ENCODE peak calls at places on chromosomes 5 and 9, in six cellular contexts. One of them, this sample, is unnamed.

GRCh38 chr5:86929123-86929766 is 311.5 kb downstream of the COX7C start:
- DNase-seq in psoas muscle: no peak
- DNase-seq in effector memory CD4-positive, alpha-beta T cell: no peak
- DNase-seq in NB4: no peak
- DNase-seq in HFF-Myc: no peak
- DNase-seq in lung: no peak
- DNase-seq in this sample: no peak

GRCh38 chr9:93600504-93600903 is 24.1 kb downstream of the PHF2 start:
- DNase-seq in effector memory CD4-positive, alpha-beta T cell: no peak
- DNase-seq in psoas muscle: no peak
- DNase-seq in NB4: peak
- DNase-seq in HFF-Myc: no peak
- DNase-seq in lung: peak
- DNase-seq in this sample: peak

GRCh38 chr5:111453747-111454146 is 58.6 kb downstream of the STARD4 start:
- DNase-seq in effector memory CD4-positive, alpha-beta T cell: no peak
- DNase-seq in NB4: no peak
- DNase-seq in lung: no peak
- DNase-seq in psoas muscle: no peak
- DNase-seq in HFF-Myc: no peak
- DNase-seq in this sample: no peak

GRCh38 chr9:115939065-115939765 is 214.4 kb upstream of the PAPPA start:
- DNase-seq in psoas muscle: no peak
- DNase-seq in NB4: no peak
- DNase-seq in effector memory CD4-positive, alpha-beta T cell: no peak
- DNase-seq in HFF-Myc: no peak
- DNase-seq in lung: no peak
- DNase-seq in this sample: no peak

GRCh38 chr9:131013771-131014676 is 5.0 kb downstream of the LAMC3 start:
- DNase-seq in NB4: no peak
- DNase-seq in lung: no peak
- DNase-seq in HFF-Myc: no peak
- DNase-seq in effector memory CD4-positive, alpha-beta T cell: no peak
- DNase-seq in psoas muscle: no peak
- DNase-seq in this sample: no peak

GRCh38 chr9:91207481-91207888 is 154.2 kb downstream of the AUH start:
- DNase-seq in psoas muscle: no peak
- DNase-seq in lung: no peak
- DNase-seq in effector memory CD4-positive, alpha-beta T cell: no peak
- DNase-seq in HFF-Myc: no peak
- DNase-seq in NB4: peak
- DNase-seq in this sample: peak

GRCh38 chr5:148653271-148653839 is 972 bp downstream of the HTR4 start:
- DNase-seq in NB4: no peak
- DNase-seq in HFF-Myc: no peak
- DNase-seq in effector memory CD4-positive, alpha-beta T cell: no peak
- DNase-seq in lung: no peak
- DNase-seq in psoas muscle: no peak
- DNase-seq in this sample: no peak

GRCh38 chr5:154962494-154962893 is 21.6 kb downstream of the MRPL22 start:
- DNase-seq in effector memory CD4-positive, alpha-beta T cell: no peak
- DNase-seq in HFF-Myc: no peak
- DNase-seq in psoas muscle: no peak
- DNase-seq in NB4: peak
- DNase-seq in lung: no peak
- DNase-seq in this sample: peak

GRCh38 chr5:38985909-38986452 is 88.2 kb downstream of the RICTOR start:
- DNase-seq in lung: no peak
- DNase-seq in NB4: no peak
- DNase-seq in HFF-Myc: no peak
- DNase-seq in effector memory CD4-positive, alpha-beta T cell: no peak
- DNase-seq in psoas muscle: no peak
- DNase-seq in this sample: no peak

GRCh38 chr5:143306040-143306439 is 97.4 kb downstream of the NR3C1 start:
- DNase-seq in psoas muscle: no peak
- DNase-seq in HFF-Myc: no peak
- DNase-seq in effector memory CD4-positive, alpha-beta T cell: no peak
- DNase-seq in lung: no peak
- DNase-seq in NB4: no peak
- DNase-seq in this sample: no peak

GRCh38 chr5:54754420-54754819 is 231.0 kb downstream of the ESM1 start:
- DNase-seq in lung: no peak
- DNase-seq in NB4: no peak
- DNase-seq in psoas muscle: no peak
- DNase-seq in HFF-Myc: no peak
- DNase-seq in effector memory CD4-positive, alpha-beta T cell: no peak
- DNase-seq in this sample: no peak

GRCh38 chr5:165244407-165244806 is 1739.0 kb downstream of the MAT2B start:
- DNase-seq in psoas muscle: no peak
- DNase-seq in effector memory CD4-positive, alpha-beta T cell: no peak
- DNase-seq in NB4: no peak
- DNase-seq in lung: no peak
- DNase-seq in HFF-Myc: no peak
- DNase-seq in this sample: no peak

GRCh38 chr9:132769895-132770774 is 99.9 kb downstream of the GTF3C4 start:
- DNase-seq in psoas muscle: peak
- DNase-seq in effector memory CD4-positive, alpha-beta T cell: peak
- DNase-seq in NB4: peak
- DNase-seq in HFF-Myc: no peak
- DNase-seq in lung: peak
- DNase-seq in this sample: peak

GRCh38 chr5:178832618-178833201 is 27.0 kb upstream of the ZNF354B start:
- DNase-seq in lung: no peak
- DNase-seq in effector memory CD4-positive, alpha-beta T cell: no peak
- DNase-seq in NB4: no peak
- DNase-seq in HFF-Myc: no peak
- DNase-seq in psoas muscle: no peak
- DNase-seq in this sample: no peak

GRCh38 chr5:33936381-33937016 is at the start of gene RXFP3:
- DNase-seq in effector memory CD4-positive, alpha-beta T cell: no peak
- DNase-seq in HFF-Myc: no peak
- DNase-seq in lung: no peak
- DNase-seq in psoas muscle: no peak
- DNase-seq in NB4: no peak
- DNase-seq in this sample: no peak

GRCh38 chr5:73701566-73701965 is 75.6 kb downstream of the ARHGEF28 start:
- DNase-seq in psoas muscle: no peak
- DNase-seq in lung: no peak
- DNase-seq in effector memory CD4-positive, alpha-beta T cell: no peak
- DNase-seq in NB4: no peak
- DNase-seq in HFF-Myc: no peak
- DNase-seq in this sample: no peak

GRCh38 chr5:135426102-135427082 is 20.8 kb downstream of the DCANP1 start:
- DNase-seq in HFF-Myc: peak
- DNase-seq in lung: no peak
- DNase-seq in psoas muscle: no peak
- DNase-seq in NB4: peak
- DNase-seq in effector memory CD4-positive, alpha-beta T cell: no peak
- DNase-seq in this sample: peak

GRCh38 chr5:147427784-147428401 is 82.0 kb downstream of the DPYSL3 start:
- DNase-seq in NB4: no peak
- DNase-seq in lung: no peak
- DNase-seq in effector memory CD4-positive, alpha-beta T cell: no peak
- DNase-seq in HFF-Myc: no peak
- DNase-seq in psoas muscle: no peak
- DNase-seq in this sample: no peak

GRCh38 chr9:113482991-113483675 is 19.6 kb downstream of the RGS3 start:
- DNase-seq in NB4: no peak
- DNase-seq in psoas muscle: no peak
- DNase-seq in lung: no peak
- DNase-seq in HFF-Myc: no peak
- DNase-seq in effector memory CD4-positive, alpha-beta T cell: no peak
- DNase-seq in this sample: no peak

GRCh38 chr9:974993-975739 is 1.3 kb upstream of the DMRT3 start:
- DNase-seq in lung: no peak
- DNase-seq in NB4: no peak
- DNase-seq in psoas muscle: no peak
- DNase-seq in HFF-Myc: no peak
- DNase-seq in effector memory CD4-positive, alpha-beta T cell: no peak
- DNase-seq in this sample: no peak

GRCh38 chr5:176612008-176612407 is 2.1 kb upstream of the GPRIN1 start:
- DNase-seq in NB4: no peak
- DNase-seq in psoas muscle: no peak
- DNase-seq in effector memory CD4-positive, alpha-beta T cell: no peak
- DNase-seq in HFF-Myc: no peak
- DNase-seq in lung: no peak
- DNase-seq in this sample: no peak

GRCh38 chr5:176609724-176610429 is at the start of gene GPRIN1:
- DNase-seq in HFF-Myc: no peak
- DNase-seq in effector memory CD4-positive, alpha-beta T cell: peak
- DNase-seq in psoas muscle: peak
- DNase-seq in NB4: peak
- DNase-seq in lung: peak
- DNase-seq in this sample: peak

GRCh38 chr5:176611435-176611834 is 1.5 kb upstream of the GPRIN1 start:
- DNase-seq in NB4: peak
- DNase-seq in HFF-Myc: peak
- DNase-seq in psoas muscle: peak
- DNase-seq in effector memory CD4-positive, alpha-beta T cell: peak
- DNase-seq in lung: peak
- DNase-seq in this sample: peak

GRCh38 chr5:176608937-176609723 is 826 bp downstream of the GPRIN1 start:
- DNase-seq in HFF-Myc: no peak
- DNase-seq in psoas muscle: no peak
- DNase-seq in NB4: no peak
- DNase-seq in lung: no peak
- DNase-seq in effector memory CD4-positive, alpha-beta T cell: no peak
- DNase-seq in this sample: peak

DNA sequence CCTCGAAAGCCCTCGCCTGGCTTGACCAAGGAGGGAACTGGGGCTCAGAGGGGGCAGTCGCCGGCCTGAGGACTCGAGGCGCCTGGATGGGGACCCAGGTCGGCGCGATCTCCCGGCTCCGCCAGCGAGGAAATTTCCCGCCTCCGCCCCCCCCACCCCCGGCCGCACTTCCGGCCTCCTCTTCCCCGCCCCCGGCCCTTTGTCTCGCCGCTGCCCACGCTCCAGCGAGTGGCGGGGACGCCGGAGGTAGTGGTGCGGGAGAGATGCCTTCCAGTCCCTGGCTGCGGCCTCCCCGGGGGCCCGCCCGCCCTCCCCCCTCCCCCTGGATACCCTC is 441 bp upstream of the GPRIN1 start:
- DNase-seq in psoas muscle: no peak
- DNase-seq in HFF-Myc: no peak
- DNase-seq in lung: no peak
- DNase-seq in NB4: no peak
- DNase-seq in effector memory CD4-positive, alpha-beta T cell: no peak
- DNase-seq in this sample: no peak
- H3K4me3 ChIP-seq in psoas muscle: peak
- H3K4me3 ChIP-seq in HFF-Myc: peak
- H3K4me3 ChIP-seq in lung: peak
- H3K4me3 ChIP-seq in NB4: no peak
- H3K4me3 ChIP-seq in effector memory CD4-positive, alpha-beta T cell: peak
- H3K4me3 ChIP-seq in this sample: peak

DNA sequence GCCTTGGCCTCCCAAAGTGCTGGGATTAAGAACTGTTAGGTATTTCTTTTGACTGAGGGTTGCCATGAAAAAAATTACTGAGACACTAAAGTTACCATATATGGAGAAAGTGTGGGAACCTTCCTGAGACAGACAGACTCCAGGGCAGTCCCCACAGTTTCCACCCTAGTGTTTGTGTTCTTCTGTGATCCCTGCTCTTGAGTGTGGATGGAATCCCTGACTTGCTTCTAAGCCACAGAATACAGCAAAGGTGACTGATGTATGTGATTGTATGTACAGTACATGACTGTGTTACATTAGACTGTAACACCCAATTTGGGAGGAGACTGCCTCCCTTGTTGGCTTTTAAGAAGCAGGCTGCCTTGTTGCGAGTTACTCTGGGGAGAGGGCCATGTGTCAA is 24.7 kb upstream of the ADAM19 start:
- DNase-seq in lung: no peak
- DNase-seq in psoas muscle: no peak
- DNase-seq in NB4: no peak
- DNase-seq in effector memory CD4-positive, alpha-beta T cell: no peak
- DNase-seq in HFF-Myc: no peak
- DNase-seq in this sample: no peak
- H3K4me3 ChIP-seq in lung: no peak
- H3K4me3 ChIP-seq in psoas muscle: no peak
- H3K4me3 ChIP-seq in NB4: no peak
- H3K4me3 ChIP-seq in effector memory CD4-positive, alpha-beta T cell: no peak
- H3K4me3 ChIP-seq in HFF-Myc: no peak
- H3K4me3 ChIP-seq in this sample: no peak

GRCh38 chr5:153742071-153742470 is 251.6 kb downstream of the GRIA1 start:
- DNase-seq in HFF-Myc: no peak
- DNase-seq in lung: no peak
- DNase-seq in effector memory CD4-positive, alpha-beta T cell: no peak
- DNase-seq in NB4: no peak
- DNase-seq in psoas muscle: no peak
- DNase-seq in this sample: no peak
- H3K4me3 ChIP-seq in HFF-Myc: no peak
- H3K4me3 ChIP-seq in lung: no peak
- H3K4me3 ChIP-seq in effector memory CD4-positive, alpha-beta T cell: no peak
- H3K4me3 ChIP-seq in NB4: no peak
- H3K4me3 ChIP-seq in psoas muscle: no peak
- H3K4me3 ChIP-seq in this sample: no peak

GRCh38 chr5:107955321-107955720 is 284.6 kb upstream of the EFNA5 start:
- DNase-seq in psoas muscle: no peak
- DNase-seq in HFF-Myc: no peak
- DNase-seq in NB4: no peak
- DNase-seq in lung: no peak
- DNase-seq in effector memory CD4-positive, alpha-beta T cell: no peak
- DNase-seq in this sample: no peak
- H3K4me3 ChIP-seq in psoas muscle: no peak
- H3K4me3 ChIP-seq in HFF-Myc: no peak
- H3K4me3 ChIP-seq in NB4: no peak
- H3K4me3 ChIP-seq in lung: no peak
- H3K4me3 ChIP-seq in effector memory CD4-positive, alpha-beta T cell: no peak
- H3K4me3 ChIP-seq in this sample: no peak

GRCh38 chr5:31640024-31640423 is 1.1 kb downstream of the PDZD2 start:
- DNase-seq in psoas muscle: no peak
- DNase-seq in NB4: no peak
- DNase-seq in HFF-Myc: no peak
- DNase-seq in effector memory CD4-positive, alpha-beta T cell: no peak
- DNase-seq in lung: no peak
- DNase-seq in this sample: no peak
- H3K4me3 ChIP-seq in psoas muscle: peak
- H3K4me3 ChIP-seq in NB4: no peak
- H3K4me3 ChIP-seq in HFF-Myc: no peak
- H3K4me3 ChIP-seq in effector memory CD4-positive, alpha-beta T cell: peak
- H3K4me3 ChIP-seq in lung: no peak
- H3K4me3 ChIP-seq in this sample: no peak

GRCh38 chr5:159310492-159310891 is 19.8 kb downstream of the IL12B start:
- DNase-seq in psoas muscle: no peak
- DNase-seq in HFF-Myc: no peak
- DNase-seq in NB4: no peak
- DNase-seq in lung: peak
- DNase-seq in effector memory CD4-positive, alpha-beta T cell: no peak
- DNase-seq in this sample: peak
- H3K4me3 ChIP-seq in psoas muscle: no peak
- H3K4me3 ChIP-seq in HFF-Myc: no peak
- H3K4me3 ChIP-seq in NB4: no peak
- H3K4me3 ChIP-seq in lung: no peak
- H3K4me3 ChIP-seq in effector memory CD4-positive, alpha-beta T cell: no peak
- H3K4me3 ChIP-seq in this sample: no peak

This sample was measured in GM12865.